ENCODE peak calls at places on chromosome 19, in six cellular contexts. O is GM12865, S is GM04504, T is NB4, I is SJSA1, M is left colon. V is an unnamed sample.

GRCh38 chr19:10624585-10624984 is 768 bp upstream of the SLC44A2 start:
- DNase-seq in S (no peak), T (no peak), O (no peak), M (peak; percentile 47), I (no peak), V (no peak)

GRCh38 chr19:48121909-48122371 is 11.3 kb upstream of the PLA2G4C start:
- DNase-seq in T (no peak), I (no peak), M (no peak), S (no peak), O (peak; percentile 54), V (no peak)

GRCh38 chr19:33245948-33246728 is 20.5 kb upstream of the SLC7A10 start:
- DNase-seq in S (no peak), T (peak; percentile 32), I (no peak), M (no peak), O (peak; percentile 23), V (no peak)

GRCh38 chr19:30332445-30333234 is 39.5 kb upstream of the ZNF536 start:
- DNase-seq in M (no peak), T (no peak), I (no peak), S (no peak), O (no peak), V (no peak)

GRCh38 chr19:12647490-12648071 is 19.0 kb downstream of the MAN2B1 start:
- DNase-seq in M (peak; percentile 79), T (peak; percentile 23), O (peak; percentile 24), I (no peak), S (no peak), V (no peak)

GRCh38 chr19:39524495-39524894 is 8.2 kb downstream of the EID2B start:
- DNase-seq in T (no peak), I (no peak), S (no peak), M (peak; percentile 50), O (peak; percentile 35), V (no peak)

GRCh38 chr19:48442116-48443035 is 3.4 kb upstream of the GRWD1 start:
- DNase-seq in T (peak; percentile 16), M (no peak), O (no peak), I (no peak), S (no peak), V (no peak)

GRCh38 chr19:18399008-18399407 is 1.6 kb upstream of the LRRC25 start:
- DNase-seq in T (no peak), I (peak; percentile 75), S (no peak), M (peak; percentile 85), O (no peak), V (no peak)

GRCh38 chr19:11225815-11226214 is 13.6 kb upstream of the ANGPTL8 start:
- DNase-seq in M (no peak), O (no peak), T (no peak), S (no peak), I (no peak), V (no peak)

GRCh38 chr19:13164370-13165090 is 14.3 kb downstream of the IER2 start:
- DNase-seq in O (peak; percentile 31), M (peak; percentile 88), T (peak; percentile 82), S (no peak), I (peak; percentile 71), V (no peak)

GRCh38 chr19:15249912-15250634 is 17.8 kb upstream of the EPHX3 start:
- DNase-seq in M (no peak), T (no peak), S (peak; percentile 89), O (no peak), I (peak; percentile 98), V (no peak)

GRCh38 chr19:43589277-43589676 is 6.7 kb downstream of the IRGQ start:
- DNase-seq in S (no peak), T (no peak), I (no peak), O (no peak), M (no peak), V (no peak)

GRCh38 chr19:4795400-4795799 is 3.9 kb downstream of the FEM1A start:
- DNase-seq in O (no peak), I (no peak), S (no peak), M (no peak), T (no peak), V (no peak)

GRCh38 chr19:1040476-1041271 is 767 bp downstream of the ABCA7 start:
- DNase-seq in S (peak; percentile 91), I (peak; percentile 94), T (peak; percentile 79), O (peak; percentile 98), M (peak; percentile 95), V (peak; percentile 82)

GRCh38 chr19:30830875-30831274 is 458.7 kb downstream of the ZNF536 start:
- DNase-seq in M (no peak), I (no peak), O (no peak), T (no peak), S (no peak), V (no peak)

GRCh38 chr19:18783958-18784785 is 6.9 kb downstream of the COMP start:
- DNase-seq in M (no peak), O (no peak), S (no peak), I (no peak), T (no peak), V (no peak)

GRCh38 chr19:35278578-35279284 is 3.6 kb upstream of the HAMP start:
- DNase-seq in I (no peak), M (no peak), O (no peak), S (no peak), T (no peak), V (no peak)

V was measured in HS-5.